ENCODE peak calls at places on chromosomes 16 and 17, in seven cellular contexts. N is ovary; K is GM12891; V is GF-D8; R is activated CD4-positive, alpha-beta T cell treated with anti-CD3 and anti-CD28 coated beads, Interleukin-2, amount 10 ng/mL, durations not matched to agents 7 days and 5 days; D is heart right ventricle; T is activated CD8-positive, alpha-beta T cell treated with anti-CD3 and anti-CD28 coated beads, Interleukin-2, amount 10 ng/mL, durations not matched to agents 7 days and 5 days. Q is an unnamed sample.

GRCh38 chr16:1007284-1007850 is 25.8 kb downstream of the SOX8 start:
- DNase-seq in D (no peak), T (no peak), R (no peak), V (no peak), N (no peak), K (no peak), Q (no peak)

GRCh38 chr16:5070431-5071186 is 1.0 kb upstream of the ALG1 start:
- DNase-seq in R (no peak), T (no peak), V (no peak), D (no peak), K (no peak), N (no peak), Q (no peak)

GRCh38 chr16:67667817-67668494 is 1.3 kb downstream of the C16orf86 start:
- DNase-seq in V (peak; percentile 89), K (peak; percentile 93), N (peak; percentile 85), R (peak; percentile 89), D (peak; percentile 86), T (peak; percentile 90), Q (peak; percentile 95)

GRCh38 chr16:3058173-3059030 is 7.0 kb upstream of the IL32 start:
- DNase-seq in T (peak; percentile 81), D (peak; percentile 49), K (no peak), R (peak; percentile 64), V (no peak), N (peak; percentile 57), Q (no peak)

GRCh38 chr16:79128706-79129105 is 471.8 kb downstream of the MAF start:
- DNase-seq in R (no peak), N (no peak), V (no peak), T (no peak), D (no peak), K (no peak), Q (no peak)

GRCh38 chr17:11899494-11899893 is 97.8 kb downstream of the ZNF18 start:
- DNase-seq in K (no peak), T (no peak), D (no peak), R (no peak), N (no peak), V (no peak), Q (no peak)

GRCh38 chr17:10033982-10034381 is 128.9 kb upstream of the RCVRN start:
- DNase-seq in N (no peak), D (no peak), R (no peak), T (no peak), K (no peak), V (peak; percentile 94), Q (no peak)

GRCh38 chr16:77662241-77662640 is 60.1 kb upstream of the NUDT7 start:
- DNase-seq in V (peak; percentile 42), T (no peak), D (no peak), K (no peak), N (no peak), R (no peak), Q (no peak)

GRCh38 chr16:77551352-77551751 is 116.5 kb upstream of the ADAMTS18 start:
- DNase-seq in D (no peak), R (no peak), N (no peak), T (no peak), K (no peak), V (no peak), Q (no peak)

GRCh38 chr16:87457724-87458423 is 35.0 kb downstream of the ZCCHC14 start:
- DNase-seq in R (no peak), N (peak; percentile 12), K (no peak), D (no peak), V (no peak), T (no peak), Q (no peak)

GRCh38 chr16:84907046-84907445 is 87.3 kb downstream of the CRISPLD2 start:
- DNase-seq in D (no peak), N (no peak), V (no peak), K (no peak), T (no peak), R (no peak), Q (no peak)

GRCh38 chr17:82449883-82450356 is 632 bp downstream of the CYBC1 start:
- DNase-seq in D (no peak), T (peak; percentile 50), K (no peak), V (no peak), N (no peak), R (peak; percentile 25), Q (no peak)

GRCh38 chr17:78759203-78759968 is 22.7 kb downstream of the CYTH1 start:
- DNase-seq in D (peak; percentile 72), N (peak; percentile 83), T (peak; percentile 84), K (no peak), V (peak; percentile 93), R (peak; percentile 90), Q (peak; percentile 97)

GRCh38 chr17:78284146-78284545 is 52.7 kb downstream of the TMEM235 start:
- DNase-seq in V (no peak), D (no peak), T (no peak), R (no peak), N (no peak), K (no peak), Q (no peak)

GRCh38 chr17:38725066-38725465 is 5.1 kb upstream of the CISD3 start:
- DNase-seq in K (no peak), N (no peak), D (no peak), V (no peak), T (no peak), R (no peak), Q (no peak)

GRCh38 chr16:82991941-82992675 is 365.3 kb downstream of the CDH13 start:
- DNase-seq in K (no peak), D (no peak), V (no peak), T (no peak), N (no peak), R (no peak), Q (no peak)

GRCh38 chr16:88705746-88706287 is 391 bp downstream of the RNF166 start:
- DNase-seq in R (no peak), K (no peak), T (no peak), V (no peak), N (no peak), D (no peak), Q (no peak)

GRCh38 chr17:5019475-5019956 is 15.7 kb downstream of the SLC52A1 start:
- DNase-seq in D (no peak), K (peak; percentile 59), V (no peak), R (peak; percentile 32), T (peak; percentile 63), N (no peak), Q (no peak)

GRCh38 chr16:84532299-84532724 is 27.9 kb upstream of the MEAK7 start:
- DNase-seq in D (peak; percentile 62), N (peak; percentile 69), K (no peak), T (no peak), V (no peak), R (no peak), Q (no peak)

GRCh38 chr17:46061435-46061834 is 62.4 kb downstream of the STH start:
- DNase-seq in V (no peak), N (no peak), D (no peak), T (no peak), K (no peak), R (no peak), Q (no peak)

GRCh38 chr16:566475-567361 is at the start of gene NHLRC4:
- DNase-seq in R (peak; percentile 75), K (peak; percentile 97), T (peak; percentile 82), D (peak; percentile 87), N (peak; percentile 92), V (peak; percentile 80), Q (peak; percentile 55)

Q was measured in Jurkat, Clone E6-1.